ENCODE peak calls at places on chromosomes 5 and 9, in six cellular contexts. One of them, this sample, is unnamed.

GRCh38 chr5:170751631-170752030 is 31.9 kb upstream of the GABRP start:
- DNase-seq in right cardiac atrium: no peak
- DNase-seq in HCT116: no peak
- DNase-seq in Peyer's patch: no peak
- DNase-seq in gastrocnemius medialis: no peak
- DNase-seq in lower lobe of right lung: no peak
- DNase-seq in this sample: no peak

GRCh38 chr9:23005061-23005690 is 558.6 kb downstream of the DMRTA1 start:
- DNase-seq in HCT116: no peak
- DNase-seq in lower lobe of right lung: no peak
- DNase-seq in right cardiac atrium: no peak
- DNase-seq in Peyer's patch: no peak
- DNase-seq in gastrocnemius medialis: no peak
- DNase-seq in this sample: no peak

GRCh38 chr9:73841018-73841417 is 656.1 kb upstream of the RORB start:
- DNase-seq in gastrocnemius medialis: no peak
- DNase-seq in HCT116: no peak
- DNase-seq in Peyer's patch: no peak
- DNase-seq in lower lobe of right lung: no peak
- DNase-seq in right cardiac atrium: no peak
- DNase-seq in this sample: no peak

GRCh38 chr5:173395257-173395932 is 67.2 kb upstream of the STC2 start:
- DNase-seq in Peyer's patch: no peak
- DNase-seq in gastrocnemius medialis: no peak
- DNase-seq in lower lobe of right lung: no peak
- DNase-seq in HCT116: peak; percentile 6
- DNase-seq in right cardiac atrium: no peak
- DNase-seq in this sample: no peak

GRCh38 chr9:33452828-33453271 is 5.5 kb upstream of the AQP3 start:
- DNase-seq in lower lobe of right lung: peak; percentile 84
- DNase-seq in right cardiac atrium: no peak
- DNase-seq in gastrocnemius medialis: no peak
- DNase-seq in HCT116: peak; percentile 63
- DNase-seq in Peyer's patch: peak; percentile 70
- DNase-seq in this sample: peak; percentile 80

GRCh38 chr5:87095787-87096186 is 171.9 kb upstream of the RASA1 start:
- DNase-seq in lower lobe of right lung: no peak
- DNase-seq in Peyer's patch: no peak
- DNase-seq in right cardiac atrium: no peak
- DNase-seq in HCT116: no peak
- DNase-seq in gastrocnemius medialis: no peak
- DNase-seq in this sample: no peak

GRCh38 chr5:149667084-149667826 is 62.9 kb upstream of the PPARGC1B start:
- DNase-seq in gastrocnemius medialis: no peak
- DNase-seq in HCT116: peak; percentile 57
- DNase-seq in lower lobe of right lung: no peak
- DNase-seq in Peyer's patch: no peak
- DNase-seq in right cardiac atrium: no peak
- DNase-seq in this sample: no peak

GRCh38 chr9:22079873-22080341 is 70.8 kb upstream of the CDKN2B start:
- DNase-seq in HCT116: no peak
- DNase-seq in right cardiac atrium: peak; percentile 71
- DNase-seq in gastrocnemius medialis: peak; percentile 25
- DNase-seq in lower lobe of right lung: no peak
- DNase-seq in Peyer's patch: no peak
- DNase-seq in this sample: peak; percentile 78

GRCh38 chr9:128034821-128035764 is 32.0 kb downstream of the NAIF1 start:
- DNase-seq in Peyer's patch: peak; percentile 74
- DNase-seq in right cardiac atrium: peak; percentile 87
- DNase-seq in gastrocnemius medialis: peak; percentile 48
- DNase-seq in lower lobe of right lung: peak; percentile 69
- DNase-seq in HCT116: peak; percentile 85
- DNase-seq in this sample: peak; percentile 37

GRCh38 chr9:83418283-83418682 is 119.9 kb downstream of the FRMD3 start:
- DNase-seq in gastrocnemius medialis: no peak
- DNase-seq in right cardiac atrium: no peak
- DNase-seq in Peyer's patch: no peak
- DNase-seq in HCT116: no peak
- DNase-seq in lower lobe of right lung: no peak
- DNase-seq in this sample: no peak

GRCh38 chr5:28156981-28157380 is 1118.6 kb upstream of the CDH9 start:
- DNase-seq in lower lobe of right lung: no peak
- DNase-seq in HCT116: no peak
- DNase-seq in right cardiac atrium: no peak
- DNase-seq in gastrocnemius medialis: no peak
- DNase-seq in Peyer's patch: no peak
- DNase-seq in this sample: no peak

GRCh38 chr5:95134326-95134725 is 150.6 kb downstream of the MCTP1 start:
- DNase-seq in Peyer's patch: no peak
- DNase-seq in HCT116: no peak
- DNase-seq in gastrocnemius medialis: no peak
- DNase-seq in lower lobe of right lung: no peak
- DNase-seq in right cardiac atrium: no peak
- DNase-seq in this sample: no peak

GRCh38 chr5:169192572-169192971 is 108.4 kb downstream of the SLIT3 start:
- DNase-seq in gastrocnemius medialis: no peak
- DNase-seq in Peyer's patch: no peak
- DNase-seq in right cardiac atrium: no peak
- DNase-seq in lower lobe of right lung: no peak
- DNase-seq in HCT116: no peak
- DNase-seq in this sample: no peak

GRCh38 chr5:92801921-92802320 is 779.1 kb downstream of the NR2F1-AS1 start:
- DNase-seq in HCT116: no peak
- DNase-seq in right cardiac atrium: no peak
- DNase-seq in lower lobe of right lung: no peak
- DNase-seq in gastrocnemius medialis: no peak
- DNase-seq in Peyer's patch: no peak
- DNase-seq in this sample: no peak

GRCh38 chr9:108184941-108185340 is 670.8 kb downstream of the ACTL7B start:
- DNase-seq in Peyer's patch: no peak
- DNase-seq in lower lobe of right lung: no peak
- DNase-seq in HCT116: no peak
- DNase-seq in gastrocnemius medialis: no peak
- DNase-seq in right cardiac atrium: no peak
- DNase-seq in this sample: peak; percentile 83

GRCh38 chr9:84322830-84323229 is 17.7 kb downstream of the SLC28A3 start:
- DNase-seq in lower lobe of right lung: no peak
- DNase-seq in Peyer's patch: no peak
- DNase-seq in right cardiac atrium: no peak
- DNase-seq in HCT116: no peak
- DNase-seq in gastrocnemius medialis: no peak
- DNase-seq in this sample: no peak

GRCh38 chr5:171543486-171543885 is 124.0 kb downstream of the FGF18 start:
- DNase-seq in HCT116: no peak
- DNase-seq in gastrocnemius medialis: no peak
- DNase-seq in right cardiac atrium: no peak
- DNase-seq in lower lobe of right lung: no peak
- DNase-seq in Peyer's patch: no peak
- DNase-seq in this sample: no peak

GRCh38 chr5:118989816-118990215 is 1.5 kb upstream of the DTWD2 start:
- DNase-seq in Peyer's patch: no peak
- DNase-seq in right cardiac atrium: no peak
- DNase-seq in HCT116: no peak
- DNase-seq in gastrocnemius medialis: no peak
- DNase-seq in lower lobe of right lung: no peak
- DNase-seq in this sample: no peak

GRCh38 chr5:151107738-151108520 is 27.1 kb upstream of the TNIP1 start:
- DNase-seq in Peyer's patch: peak; percentile 53
- DNase-seq in gastrocnemius medialis: no peak
- DNase-seq in right cardiac atrium: peak; percentile 84
- DNase-seq in HCT116: no peak
- DNase-seq in lower lobe of right lung: peak; percentile 53
- DNase-seq in this sample: no peak

GRCh38 chr5:179605026-179605833 is 18.2 kb downstream of the HNRNPH1 start:
- DNase-seq in lower lobe of right lung: no peak
- DNase-seq in HCT116: no peak
- DNase-seq in gastrocnemius medialis: no peak
- DNase-seq in Peyer's patch: peak; percentile 43
- DNase-seq in right cardiac atrium: peak; percentile 67
- DNase-seq in this sample: no peak

GRCh38 chr5:4230531-4230904 is 634.9 kb downstream of the IRX1 start:
- DNase-seq in lower lobe of right lung: no peak
- DNase-seq in gastrocnemius medialis: no peak
- DNase-seq in HCT116: no peak
- DNase-seq in Peyer's patch: no peak
- DNase-seq in right cardiac atrium: no peak
- DNase-seq in this sample: no peak

GRCh38 chr5:9390128-9390527 is 155.7 kb downstream of the SEMA5A start:
- DNase-seq in Peyer's patch: no peak
- DNase-seq in gastrocnemius medialis: no peak
- DNase-seq in right cardiac atrium: no peak
- DNase-seq in HCT116: no peak
- DNase-seq in lower lobe of right lung: no peak
- DNase-seq in this sample: no peak

GRCh38 chr5:14134086-14134485 is 9.1 kb upstream of the TRIO start:
- DNase-seq in Peyer's patch: no peak
- DNase-seq in right cardiac atrium: no peak
- DNase-seq in lower lobe of right lung: no peak
- DNase-seq in HCT116: no peak
- DNase-seq in gastrocnemius medialis: no peak
- DNase-seq in this sample: no peak

GRCh38 chr9:103898550-103898949 is 195.6 kb upstream of the SMC2 start:
- DNase-seq in gastrocnemius medialis: no peak
- DNase-seq in lower lobe of right lung: no peak
- DNase-seq in Peyer's patch: no peak
- DNase-seq in HCT116: no peak
- DNase-seq in right cardiac atrium: no peak
- DNase-seq in this sample: no peak

GRCh38 chr9:26062172-26062571 is 383.9 kb upstream of the TUSC1 start:
- DNase-seq in Peyer's patch: no peak
- DNase-seq in lower lobe of right lung: no peak
- DNase-seq in HCT116: no peak
- DNase-seq in gastrocnemius medialis: no peak
- DNase-seq in right cardiac atrium: no peak
- DNase-seq in this sample: no peak

GRCh38 chr9:113583511-113584470 is 120.3 kb downstream of the RGS3 start:
- DNase-seq in gastrocnemius medialis: no peak
- DNase-seq in HCT116: no peak
- DNase-seq in lower lobe of right lung: peak; percentile 32
- DNase-seq in right cardiac atrium: no peak
- DNase-seq in Peyer's patch: peak; percentile 27
- DNase-seq in this sample: no peak
- H3K27ac ChIP-seq in gastrocnemius medialis: no peak overlapping the region
- H3K27ac ChIP-seq in HCT116: no peak overlapping the region
- H3K27ac ChIP-seq in lower lobe of right lung: peak overlapping the region; percentile 85
- H3K27ac ChIP-seq in right cardiac atrium: no peak overlapping the region
- H3K27ac ChIP-seq in Peyer's patch: no peak overlapping the region
- H3K27ac ChIP-seq in this sample: no peak overlapping the region

DNA sequence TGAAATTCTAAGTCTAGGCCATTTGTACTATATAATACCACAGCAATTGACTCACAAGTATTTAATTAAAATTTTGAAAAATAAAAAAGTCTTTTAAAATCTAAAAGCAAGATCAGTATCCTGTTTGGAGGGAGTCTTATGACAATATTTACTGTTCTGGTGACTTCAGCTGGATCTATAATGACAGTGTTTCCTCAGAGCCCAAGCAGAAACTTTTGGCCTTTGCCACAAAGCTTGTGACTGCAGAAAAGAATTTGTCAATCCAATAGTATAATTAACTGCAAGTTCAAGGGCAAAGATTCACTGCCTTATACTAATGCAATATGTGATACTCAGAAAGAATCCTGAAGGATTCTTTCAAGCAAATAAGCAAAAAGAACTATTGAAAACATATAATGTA is 49.6 kb upstream of the RAPGEF6 start:
- DNase-seq in gastrocnemius medialis: no peak
- DNase-seq in Peyer's patch: no peak
- DNase-seq in right cardiac atrium: no peak
- DNase-seq in HCT116: no peak
- DNase-seq in lower lobe of right lung: no peak
- DNase-seq in this sample: no peak
- H3K27ac ChIP-seq in gastrocnemius medialis: no peak overlapping the region
- H3K27ac ChIP-seq in Peyer's patch: no peak overlapping the region
- H3K27ac ChIP-seq in right cardiac atrium: no peak overlapping the region
- H3K27ac ChIP-seq in HCT116: no peak overlapping the region
- H3K27ac ChIP-seq in lower lobe of right lung: no peak overlapping the region
- H3K27ac ChIP-seq in this sample: no peak overlapping the region

GRCh38 chr5:107512029-107512428 is 158.7 kb downstream of the EFNA5 start:
- DNase-seq in lower lobe of right lung: no peak
- DNase-seq in right cardiac atrium: no peak
- DNase-seq in gastrocnemius medialis: no peak
- DNase-seq in HCT116: no peak
- DNase-seq in Peyer's patch: no peak
- DNase-seq in this sample: no peak

GRCh38 chr5:107514305-107514704 is 156.4 kb downstream of the EFNA5 start:
- DNase-seq in gastrocnemius medialis: no peak
- DNase-seq in right cardiac atrium: no peak
- DNase-seq in HCT116: no peak
- DNase-seq in lower lobe of right lung: no peak
- DNase-seq in Peyer's patch: no peak
- DNase-seq in this sample: no peak

GRCh38 chr5:107515521-107515920 is 155.2 kb downstream of the EFNA5 start:
- DNase-seq in right cardiac atrium: no peak
- DNase-seq in Peyer's patch: no peak
- DNase-seq in lower lobe of right lung: no peak
- DNase-seq in gastrocnemius medialis: no peak
- DNase-seq in HCT116: no peak
- DNase-seq in this sample: no peak

GRCh38 chr5:107516452-107517184 is 154.1 kb downstream of the EFNA5 start:
- DNase-seq in lower lobe of right lung: no peak
- DNase-seq in gastrocnemius medialis: no peak
- DNase-seq in Peyer's patch: no peak
- DNase-seq in right cardiac atrium: no peak
- DNase-seq in HCT116: no peak
- DNase-seq in this sample: no peak

GRCh38 chr5:107513337-107514125 is 157.2 kb downstream of the EFNA5 start:
- DNase-seq in Peyer's patch: no peak
- DNase-seq in HCT116: no peak
- DNase-seq in right cardiac atrium: no peak
- DNase-seq in gastrocnemius medialis: no peak
- DNase-seq in lower lobe of right lung: no peak
- DNase-seq in this sample: no peak
- H3K27ac ChIP-seq in Peyer's patch: no peak overlapping the region
- H3K27ac ChIP-seq in HCT116: no peak overlapping the region
- H3K27ac ChIP-seq in right cardiac atrium: no peak overlapping the region
- H3K27ac ChIP-seq in gastrocnemius medialis: no peak overlapping the region
- H3K27ac ChIP-seq in lower lobe of right lung: no peak overlapping the region
- H3K27ac ChIP-seq in this sample: no peak overlapping the region

GRCh38 chr5:177455036-177455660 is 8.5 kb downstream of the PRR7 start:
- DNase-seq in HCT116: peak; percentile 76
- DNase-seq in right cardiac atrium: peak; percentile 90
- DNase-seq in Peyer's patch: peak; percentile 93
- DNase-seq in lower lobe of right lung: peak; percentile 87
- DNase-seq in gastrocnemius medialis: peak; percentile 54
- DNase-seq in this sample: no peak

GRCh38 chr5:177452688-177453638 is 6.3 kb downstream of the PRR7 start:
- DNase-seq in HCT116: no peak
- DNase-seq in Peyer's patch: no peak
- DNase-seq in lower lobe of right lung: no peak
- DNase-seq in right cardiac atrium: no peak
- DNase-seq in gastrocnemius medialis: no peak
- DNase-seq in this sample: no peak

GRCh38 chr5:177454397-177455035 is 7.9 kb downstream of the PRR7 start:
- DNase-seq in Peyer's patch: peak; percentile 98
- DNase-seq in lower lobe of right lung: peak; percentile 94
- DNase-seq in gastrocnemius medialis: peak; percentile 68
- DNase-seq in HCT116: peak; percentile 62
- DNase-seq in right cardiac atrium: peak; percentile 97
- DNase-seq in this sample: no peak

GRCh38 chr5:177455661-177456590 is 9.3 kb downstream of the PRR7 start:
- DNase-seq in right cardiac atrium: peak; percentile 98
- DNase-seq in Peyer's patch: peak; percentile 97
- DNase-seq in lower lobe of right lung: peak; percentile 95
- DNase-seq in HCT116: peak; percentile 84
- DNase-seq in gastrocnemius medialis: peak; percentile 79
- DNase-seq in this sample: no peak

GRCh38 chr5:177453852-177454396 is 7.3 kb downstream of the PRR7 start:
- DNase-seq in lower lobe of right lung: peak; percentile 64
- DNase-seq in Peyer's patch: peak; percentile 68
- DNase-seq in right cardiac atrium: peak; percentile 84
- DNase-seq in gastrocnemius medialis: no peak
- DNase-seq in HCT116: no peak
- DNase-seq in this sample: no peak
- H3K27ac ChIP-seq in lower lobe of right lung: peak overlapping the region; percentile 76
- H3K27ac ChIP-seq in Peyer's patch: peak overlapping the region; percentile 95
- H3K27ac ChIP-seq in right cardiac atrium: no peak overlapping the region
- H3K27ac ChIP-seq in gastrocnemius medialis: no peak overlapping the region
- H3K27ac ChIP-seq in HCT116: peak overlapping the region; percentile 96
- H3K27ac ChIP-seq in this sample: no peak overlapping the region